ENCODE peak calls at places on chromosomes 12 and 14, in eight cellular contexts. V is GM23338, B is AG09309, W is cardiac fibroblast, U is GM10248, S is testis, J is left ventricle myocardium inferior, K is dorsolateral prefrontal cortex. O is an unnamed sample.

GRCh38 chr12:52175411-52176350 is 16.1 kb downstream of the KRT80 start:
- DNase-seq in V (no peak), B (no peak), W (peak), U (no peak), S (no peak), J (no peak), K (no peak), O (no peak)

GRCh38 chr12:76855266-76855665 is 23.6 kb downstream of the CSRP2 start:
- DNase-seq in V (no peak), B (peak), W (no peak), U (no peak), S (no peak), J (no peak), K (no peak), O (no peak)

GRCh38 chr14:31926123-31926522 is 151.0 kb upstream of the ARHGAP5 start:
- DNase-seq in V (peak), B (no peak), W (peak), U (peak), S (no peak), J (no peak), K (no peak), O (no peak)

GRCh38 chr12:53695148-53696138 is 19.6 kb upstream of the ATP5MC2 start:
- DNase-seq in V (peak), B (no peak), W (peak), U (peak), S (no peak), J (no peak), K (peak), O (peak)

GRCh38 chr14:49594347-49595089 is 4.2 kb upstream of the LRR1 start:
- DNase-seq in V (no peak), B (no peak), W (peak), U (peak), S (no peak), J (no peak), K (no peak), O (no peak)

GRCh38 chr12:120390540-120391120 is 21.7 kb upstream of the MSI1 start:
- DNase-seq in V (no peak), B (no peak), W (no peak), U (no peak), S (no peak), J (no peak), K (no peak), O (no peak)

GRCh38 chr12:29732211-29732992 is 51.3 kb downstream of the TMTC1 start:
- DNase-seq in V (no peak), B (no peak), W (peak), U (no peak), S (no peak), J (no peak), K (no peak), O (no peak)

GRCh38 chr12:14756331-14757143 is 46.7 kb downstream of the WBP11 start:
- DNase-seq in V (peak), B (no peak), W (no peak), U (no peak), S (peak), J (no peak), K (no peak), O (peak)

GRCh38 chr14:78790262-78790661 is 620.1 kb downstream of the NRXN3 start:
- DNase-seq in V (peak), B (no peak), W (no peak), U (no peak), S (no peak), J (no peak), K (no peak), O (no peak)

GRCh38 chr14:22545842-22546721 is 42.9 kb downstream of the DAD1 start:
- DNase-seq in V (no peak), B (no peak), W (peak), U (no peak), S (peak), J (no peak), K (no peak), O (no peak)

GRCh38 chr12:96456265-96456974 is 33.0 kb upstream of the CFAP54 start:
- DNase-seq in V (no peak), B (no peak), W (no peak), U (peak), S (no peak), J (no peak), K (no peak), O (no peak)

GRCh38 chr12:94732367-94732990 is 82.1 kb upstream of the TMCC3 start:
- DNase-seq in V (no peak), B (no peak), W (no peak), U (no peak), S (peak), J (no peak), K (no peak), O (no peak)

GRCh38 chr12:49671051-49671765 is 36.0 kb downstream of the FMNL3 start:
- DNase-seq in V (no peak), B (no peak), W (no peak), U (no peak), S (peak), J (no peak), K (no peak), O (no peak)

GRCh38 chr12:219891-220352 is 6.0 kb upstream of the SLC6A12 start:
- DNase-seq in V (peak), B (no peak), W (peak), U (peak), S (peak), J (peak), K (peak), O (peak)

GRCh38 chr12:24854908-24855307 is 94.0 kb downstream of the BCAT1 start:
- DNase-seq in V (no peak), B (no peak), W (no peak), U (no peak), S (no peak), J (no peak), K (no peak), O (no peak)

GRCh38 chr12:98062464-98063245 is 452.7 kb upstream of the TMPO start:
- DNase-seq in V (no peak), B (no peak), W (no peak), U (no peak), S (no peak), J (no peak), K (no peak), O (no peak)

GRCh38 chr14:65010211-65010931 is 23.7 kb downstream of the FNTB start:
- DNase-seq in V (no peak), B (no peak), W (no peak), U (no peak), S (no peak), J (no peak), K (no peak), O (no peak)

GRCh38 chr12:66013224-66013623 is 117.3 kb downstream of the LLPH start:
- DNase-seq in V (no peak), B (no peak), W (no peak), U (no peak), S (no peak), J (no peak), K (no peak), O (peak)

GRCh38 chr12:106585237-106585834 is 2.5 kb downstream of the RFX4 start:
- DNase-seq in V (peak), B (no peak), W (no peak), U (no peak), S (no peak), J (no peak), K (no peak), O (peak)

GRCh38 chr12:48977290-48978281 is 536 bp upstream of the WNT1 start:
- DNase-seq in V (peak), B (no peak), W (peak), U (peak), S (peak), J (no peak), K (no peak), O (peak)

GRCh38 chr12:113070117-113070906 is 13.8 kb downstream of the DTX1 start:
- DNase-seq in V (no peak), B (no peak), W (no peak), U (peak), S (peak), J (peak), K (no peak), O (no peak)

GRCh38 chr14:33788116-33788515 is 162.8 kb downstream of the EGLN3 start:
- DNase-seq in V (peak), B (no peak), W (no peak), U (no peak), S (no peak), J (no peak), K (no peak), O (no peak)

GRCh38 chr12:4817813-4818212 is 91.9 kb upstream of the KCNA1 start:
- DNase-seq in V (no peak), B (no peak), W (no peak), U (no peak), S (no peak), J (peak), K (no peak), O (no peak)

GRCh38 chr14:104114421-104115130 is 23.8 kb upstream of the KIF26A start:
- DNase-seq in V (no peak), B (no peak), W (no peak), U (no peak), S (no peak), J (peak), K (no peak), O (no peak)

GRCh38 chr12:121085842-121086353 is 46.8 kb upstream of the P2RX7 start:
- DNase-seq in V (no peak), B (no peak), W (no peak), U (no peak), S (no peak), J (no peak), K (no peak), O (no peak)

GRCh38 chr14:32047791-32048190 is 29.3 kb upstream of the ARHGAP5 start:
- DNase-seq in V (no peak), B (no peak), W (no peak), U (no peak), S (no peak), J (no peak), K (no peak), O (no peak)

GRCh38 chr12:114916531-114916930 is 232.6 kb upstream of the TBX3 start:
- DNase-seq in V (no peak), B (peak), W (peak), U (no peak), S (no peak), J (no peak), K (no peak), O (no peak)

GRCh38 chr14:95707327-95707726 is 6.6 kb downstream of the TCL1A start:
- DNase-seq in V (no peak), B (no peak), W (no peak), U (no peak), S (no peak), J (no peak), K (no peak), O (no peak)

GRCh38 chr14:37034410-37035285 is 137.8 kb downstream of the SLC25A21 start:
- DNase-seq in V (no peak), B (peak), W (no peak), U (no peak), S (no peak), J (no peak), K (no peak), O (no peak)

GRCh38 chr12:107347261-107347660 is 253.9 kb upstream of the CRY1 start:
- DNase-seq in V (no peak), B (no peak), W (no peak), U (no peak), S (no peak), J (no peak), K (no peak), O (no peak)

GRCh38 chr12:121578230-121579189 is 2.3 kb downstream of the KDM2B start:
- DNase-seq in V (peak), B (no peak), W (peak), U (peak), S (no peak), J (peak), K (peak), O (peak)

GRCh38 chr12:128671528-128672042 is 152.2 kb downstream of the SLC15A4 start:
- DNase-seq in V (peak), B (no peak), W (no peak), U (no peak), S (no peak), J (no peak), K (no peak), O (no peak)

GRCh38 chr14:39060818-39061437 is 42.1 kb downstream of the SEC23A start:
- DNase-seq in V (no peak), B (no peak), W (no peak), U (peak), S (no peak), J (no peak), K (no peak), O (no peak)

GRCh38 chr12:49451468-49452259 is 84.4 kb downstream of the SPATS2 start:
- DNase-seq in V (no peak), B (no peak), W (no peak), U (peak), S (no peak), J (no peak), K (no peak), O (no peak)

GRCh38 chr12:20801035-20801434 is 9.5 kb upstream of the SLCO1B3 start:
- DNase-seq in V (no peak), B (no peak), W (no peak), U (no peak), S (no peak), J (no peak), K (no peak), O (no peak)

GRCh38 chr12:20792971-20793370 is 17.5 kb upstream of the SLCO1B3 start:
- DNase-seq in V (peak), B (no peak), W (no peak), U (no peak), S (no peak), J (no peak), K (no peak), O (no peak)

GRCh38 chr12:20800160-20800559 is 10.3 kb upstream of the SLCO1B3 start:
- DNase-seq in V (no peak), B (no peak), W (no peak), U (no peak), S (no peak), J (no peak), K (no peak), O (no peak)

GRCh38 chr12:20798561-20798960 is 11.9 kb upstream of the SLCO1B3 start:
- DNase-seq in V (peak), B (no peak), W (peak), U (no peak), S (no peak), J (no peak), K (no peak), O (no peak)
- TF ChIP-seq CTCF in V (peak), B (peak), W (peak), U (peak), S (no peak), J (peak), K (no peak), O (peak)

GRCh38 chr12:10607885-10608458 is 5.4 kb downstream of the MAGOHB start:
- DNase-seq in V (peak), B (no peak), W (peak), U (no peak), S (no peak), J (no peak), K (no peak), O (no peak)
- TF ChIP-seq CTCF in V (peak), B (peak), W (peak), U (peak), S (no peak), J (no peak), K (no peak), O (peak)

GRCh38 chr12:63450821-63451220 is 217.5 kb downstream of the DPY19L2 start:
- DNase-seq in V (no peak), B (no peak), W (no peak), U (no peak), S (no peak), J (no peak), K (no peak), O (no peak)
- TF ChIP-seq CTCF in V (no peak), B (no peak), W (no peak), U (no peak), S (no peak), J (peak), K (no peak), O (no peak)

DNA sequence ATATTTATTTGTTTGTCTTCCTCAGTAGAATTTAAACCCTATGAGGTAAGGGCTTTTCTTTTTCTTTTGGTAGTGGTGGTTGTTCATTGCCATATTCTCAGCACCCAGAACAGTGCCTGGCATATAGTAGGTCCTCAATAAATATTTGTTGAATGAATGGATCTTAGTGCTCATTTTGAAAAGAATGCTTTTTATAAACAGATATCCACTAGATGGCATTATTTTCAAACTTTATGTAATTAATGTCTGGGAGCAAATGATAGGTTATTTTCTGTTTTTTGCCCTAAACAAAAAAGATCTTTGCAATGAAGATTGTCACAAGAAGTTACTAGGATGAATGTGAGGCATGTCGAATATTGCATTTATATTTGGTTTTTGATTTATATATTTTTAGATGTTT is 64.1 kb downstream of the RAD51B start:
- DNase-seq in V (no peak), B (peak), W (peak), U (no peak), S (no peak), J (no peak), K (no peak), O (no peak)
- TF ChIP-seq CTCF in V (peak), B (no peak), W (peak), U (peak), S (no peak), J (peak), K (peak), O (peak)

GRCh38 chr14:42224053-42224888 is 617.6 kb downstream of the LRFN5 start:
- DNase-seq in V (peak), B (no peak), W (peak), U (peak), S (peak), J (peak), K (peak), O (peak)
- TF ChIP-seq CTCF in V (peak), B (peak), W (peak), U (peak), S (peak), J (peak), K (peak), O (peak)

O was measured in neural crest cell.